ENCODE peak calls at places on chromosome 21, in ten cellular contexts. N is fibroblast of mammary gland, I is GM06990, J is HFFc6, P is kidney, Q is MCF 10A, H is foreskin keratinocyte, K is body of pancreas, O is stomach, V is astrocyte of the spinal cord. D is an unnamed sample.

GRCh38 chr21:29148535-29148934 is 18.1 kb downstream of the MAP3K7CL start:
- DNase-seq in N (peak), I (no peak), J (peak), P (no peak), Q (no peak), H (peak), K (no peak), O (no peak), V (peak), D (no peak)

GRCh38 chr21:14076143-14076806 is 134.5 kb downstream of the LIPI start:
- DNase-seq in N (no peak), I (no peak), J (no peak), P (peak), Q (no peak), H (no peak), K (no peak), O (no peak), V (no peak), D (no peak)

GRCh38 chr21:27132270-27132669 is 165.4 kb upstream of the ADAMTS5 start:
- DNase-seq in N (peak), I (no peak), J (no peak), P (no peak), Q (no peak), H (no peak), K (no peak), O (no peak), V (peak), D (no peak)

GRCh38 chr21:31874817-31875216 is 2.0 kb downstream of the HUNK start:
- DNase-seq in N (no peak), I (no peak), J (no peak), P (peak), Q (no peak), H (no peak), K (peak), O (no peak), V (no peak), D (no peak)

GRCh38 chr21:45636921-45637646 is 6.4 kb upstream of the PCBP3 start:
- DNase-seq in N (no peak), I (no peak), J (no peak), P (no peak), Q (no peak), H (no peak), K (no peak), O (no peak), V (peak), D (no peak)

GRCh38 chr21:46227811-46228344 is 696 bp downstream of the LSS start:
- DNase-seq in N (no peak), I (no peak), J (no peak), P (no peak), Q (peak), H (no peak), K (no peak), O (no peak), V (no peak), D (no peak)

GRCh38 chr21:35294231-35294898 is 245.3 kb upstream of the RUNX1 start:
- DNase-seq in N (no peak), I (no peak), J (no peak), P (no peak), Q (peak), H (peak), K (peak), O (peak), V (no peak), D (no peak)

GRCh38 chr21:8992731-8993174 is 1528.6 kb upstream of the TPTE start:
- DNase-seq in N (no peak), I (no peak), J (no peak), P (no peak), Q (no peak), H (no peak), K (no peak), O (no peak), V (no peak), D (no peak)

GRCh38 chr21:15289896-15290841 is 225.4 kb upstream of the NRIP1 start:
- DNase-seq in N (no peak), I (no peak), J (no peak), P (peak), Q (no peak), H (no peak), K (peak), O (peak), V (no peak), D (no peak)

GRCh38 chr21:32414579-32415358 is 2.3 kb downstream of the EVA1C start:
- DNase-seq in N (peak), I (no peak), J (peak), P (no peak), Q (peak), H (no peak), K (no peak), O (no peak), V (peak), D (no peak)

GRCh38 chr21:45818904-45819285 is 162.7 kb upstream of the COL6A1 start:
- DNase-seq in N (peak), I (peak), J (peak), P (no peak), Q (peak), H (no peak), K (no peak), O (no peak), V (peak), D (no peak)

GRCh38 chr21:46153259-46154154 is 1.9 kb downstream of the FTCD start:
- DNase-seq in N (no peak), I (no peak), J (peak), P (peak), Q (peak), H (no peak), K (peak), O (peak), V (no peak), D (peak)

GRCh38 chr21:29371464-29371863 is 72.7 kb downstream of the BACH1 start:
- DNase-seq in N (peak), I (no peak), J (no peak), P (no peak), Q (no peak), H (no peak), K (no peak), O (no peak), V (no peak), D (no peak)

GRCh38 chr21:41410361-41410760 is 15.7 kb upstream of the MX1 start:
- DNase-seq in N (no peak), I (no peak), J (no peak), P (no peak), Q (no peak), H (no peak), K (no peak), O (no peak), V (no peak), D (no peak)

GRCh38 chr21:41407541-41408460 is 18.2 kb upstream of the MX1 start:
- DNase-seq in N (no peak), I (no peak), J (no peak), P (no peak), Q (no peak), H (no peak), K (no peak), O (no peak), V (no peak), D (no peak)

GRCh38 chr21:41406340-41406739 is 19.7 kb upstream of the MX1 start:
- DNase-seq in N (no peak), I (no peak), J (no peak), P (no peak), Q (peak), H (no peak), K (no peak), O (no peak), V (no peak), D (no peak)

GRCh38 chr21:41410767-41411448 is 15.1 kb upstream of the MX1 start:
- DNase-seq in N (no peak), I (no peak), J (no peak), P (no peak), Q (peak), H (no peak), K (no peak), O (no peak), V (no peak), D (no peak)

GRCh38 chr21:41411449-41412089 is 14.5 kb upstream of the MX1 start:
- DNase-seq in N (peak), I (no peak), J (no peak), P (no peak), Q (peak), H (peak), K (peak), O (peak), V (no peak), D (no peak)
- TF ChIP-seq CTCF in N (peak), I (peak), J (no peak), P (peak), Q (no peak), H (peak), K (peak), O (no peak), V (peak), D (no peak)

GRCh38 chr21:38447611-38448010 is 50.7 kb downstream of the ERG start:
- DNase-seq in N (no peak), I (no peak), J (no peak), P (no peak), Q (no peak), H (no peak), K (no peak), O (no peak), V (no peak), D (no peak)
- TF ChIP-seq CTCF in N (no peak), I (no peak), J (no peak), P (no peak), Q (no peak), H (no peak), K (no peak), O (no peak), V (no peak), D (no peak)

GRCh38 chr21:43726686-43727570 is 8.0 kb downstream of the PDXK start:
- DNase-seq in N (no peak), I (no peak), J (no peak), P (no peak), Q (no peak), H (no peak), K (peak), O (no peak), V (no peak), D (no peak)

GRCh38 chr21:43731476-43731875 is 12.5 kb downstream of the PDXK start:
- DNase-seq in N (no peak), I (no peak), J (no peak), P (no peak), Q (no peak), H (no peak), K (no peak), O (peak), V (no peak), D (no peak)

GRCh38 chr21:43728467-43729390 is 9.8 kb downstream of the PDXK start:
- DNase-seq in N (peak), I (peak), J (peak), P (peak), Q (peak), H (peak), K (peak), O (peak), V (peak), D (peak)

GRCh38 chr21:43723648-43724047 is 4.7 kb downstream of the PDXK start:
- DNase-seq in N (no peak), I (no peak), J (no peak), P (no peak), Q (no peak), H (no peak), K (peak), O (no peak), V (no peak), D (no peak)

GRCh38 chr21:43727571-43728466 is 8.9 kb downstream of the PDXK start:
- DNase-seq in N (no peak), I (no peak), J (no peak), P (peak), Q (peak), H (no peak), K (peak), O (peak), V (no peak), D (no peak)
- TF ChIP-seq CTCF in N (no peak), I (peak), J (peak), P (no peak), Q (peak), H (peak), K (no peak), O (no peak), V (peak), D (no peak)

GRCh38 chr21:34037009-34037408 is 36.4 kb upstream of the MRPS6 start:
- DNase-seq in N (no peak), I (no peak), J (no peak), P (no peak), Q (peak), H (no peak), K (no peak), O (no peak), V (no peak), D (no peak)

GRCh38 chr21:34031835-34032370 is 41.5 kb upstream of the MRPS6 start:
- DNase-seq in N (no peak), I (no peak), J (no peak), P (no peak), Q (no peak), H (no peak), K (no peak), O (no peak), V (no peak), D (no peak)

GRCh38 chr21:34037446-34037845 is 35.9 kb upstream of the MRPS6 start:
- DNase-seq in N (peak), I (no peak), J (peak), P (no peak), Q (peak), H (peak), K (no peak), O (no peak), V (peak), D (no peak)

GRCh38 chr21:34035619-34036354 is 37.6 kb upstream of the MRPS6 start:
- DNase-seq in N (no peak), I (no peak), J (no peak), P (no peak), Q (peak), H (peak), K (no peak), O (no peak), V (no peak), D (no peak)

DNA sequence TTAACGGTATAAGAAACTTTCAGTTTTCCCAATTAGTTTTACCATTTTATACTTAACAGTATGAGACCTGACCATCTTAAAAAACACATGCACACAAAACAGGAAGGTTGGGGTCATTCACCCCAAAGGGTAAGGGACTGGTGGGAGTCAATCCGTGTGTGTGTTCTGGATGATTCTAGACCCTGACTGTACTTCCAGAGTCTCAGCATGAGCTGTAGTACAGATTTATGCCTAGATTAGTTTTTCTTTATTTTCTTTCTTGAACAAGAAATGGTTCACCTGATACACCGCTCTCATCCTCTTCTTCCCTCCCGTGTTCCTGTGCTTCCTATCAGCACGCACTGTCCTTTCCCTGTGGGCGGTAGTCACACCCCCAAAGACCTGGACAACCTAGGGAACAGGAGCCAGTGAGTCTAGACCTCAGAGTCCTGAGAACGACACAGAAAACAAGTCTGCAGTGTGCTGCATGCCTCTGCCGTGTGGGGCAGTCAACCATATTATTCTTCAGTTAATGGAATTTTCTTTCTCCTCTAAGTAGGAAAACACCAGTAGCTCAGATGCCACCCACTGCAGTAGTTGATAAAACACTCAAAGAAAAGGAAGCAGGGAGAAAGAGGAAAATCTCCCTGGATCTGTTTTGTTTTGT is 38.9 kb upstream of the MRPS6 start:
- DNase-seq in N (no peak), I (no peak), J (no peak), P (no peak), Q (no peak), H (no peak), K (no peak), O (no peak), V (no peak), D (no peak)
- TF ChIP-seq CTCF in N (peak), I (no peak), J (no peak), P (no peak), Q (no peak), H (no peak), K (no peak), O (no peak), V (no peak), D (no peak)

D was measured in omental fat pad.